ENCODE peak calls at places on chromosomes 12 and 14, in seven cellular contexts. A is IMR-90, C is neuronal stem cell, J is H1, Q is mesenchymal stem cell, D is H9, E is trophoblast cell. V is an unnamed sample.

GRCh38 chr14:54312166-54312801 is 84.5 kb upstream of the CDKN3 start:
- DNase-seq in D (peak; percentile 49), A (peak; percentile 85), C (no peak), Q (peak; percentile 93), E (peak; percentile 98), J (no peak), V (peak; percentile 96)

GRCh38 chr14:95862243-95862642 is 14.4 kb upstream of the TUNAR start:
- DNase-seq in J (no peak), D (no peak), Q (no peak), A (peak; percentile 12), E (peak; percentile 10), C (peak; percentile 17), V (peak; percentile 63)

GRCh38 chr14:36556811-36557433 is 25.5 kb downstream of the NKX2-8 start:
- DNase-seq in Q (peak; percentile 21), C (no peak), D (no peak), J (no peak), E (peak; percentile 6), A (peak; percentile 7), V (peak; percentile 28)

GRCh38 chr14:74218462-74218861 is 20.8 kb upstream of the VSX2 start:
- DNase-seq in A (no peak), C (no peak), Q (no peak), J (no peak), D (no peak), E (no peak), V (no peak)

GRCh38 chr12:65170245-65170881 is 980 bp downstream of the LEMD3 start:
- DNase-seq in Q (peak; percentile 69), J (peak; percentile 9), A (peak; percentile 38), C (peak; percentile 54), E (peak; percentile 66), D (peak; percentile 67), V (peak; percentile 90)

GRCh38 chr12:97148941-97149559 is 242.0 kb downstream of the NEDD1 start:
- DNase-seq in J (peak; percentile 49), A (peak; percentile 4), Q (peak; percentile 38), C (no peak), E (peak; percentile 77), D (peak; percentile 84), V (peak; percentile 78)

GRCh38 chr12:90058721-90059120 is 350.1 kb upstream of the ATP2B1 start:
- DNase-seq in Q (peak; percentile 74), C (no peak), J (no peak), E (no peak), D (no peak), A (peak; percentile 93), V (no peak)

GRCh38 chr12:56633465-56634241 is 3.5 kb upstream of the BAZ2A start:
- DNase-seq in E (peak; percentile 10), C (no peak), J (no peak), D (no peak), A (no peak), Q (peak; percentile 8), V (no peak)

GRCh38 chr12:51186465-51186864 is 13.5 kb upstream of the TFCP2 start:
- DNase-seq in C (no peak), A (no peak), J (no peak), D (no peak), Q (no peak), E (no peak), V (no peak)

GRCh38 chr12:22282283-22282682 is 52.2 kb downstream of the ST8SIA1 start:
- DNase-seq in A (peak; percentile 86), E (peak; percentile 65), C (no peak), J (no peak), D (no peak), Q (peak; percentile 80), V (no peak)

GRCh38 chr14:75339059-75339458 is 60.4 kb downstream of the FOS start:
- DNase-seq in J (no peak), Q (peak; percentile 90), C (no peak), E (peak; percentile 91), A (peak; percentile 13), D (no peak), V (peak; percentile 79)

GRCh38 chr14:93246534-93246933 is 39.5 kb downstream of the UBR7 start:
- DNase-seq in J (no peak), C (no peak), E (no peak), Q (no peak), A (no peak), D (no peak), V (no peak)

GRCh38 chr12:123936956-123937706 is 35.5 kb downstream of the CCDC92 start:
- DNase-seq in E (no peak), A (no peak), Q (no peak), J (no peak), D (no peak), C (no peak), V (no peak)

GRCh38 chr12:49564241-49565118 is 3.5 kb downstream of the MCRS1 start:
- DNase-seq in E (no peak), C (no peak), D (no peak), A (no peak), Q (no peak), J (no peak), V (no peak)

GRCh38 chr12:6921996-6922935 is 5.5 kb upstream of the ATN1 start:
- DNase-seq in Q (no peak), A (no peak), D (no peak), E (no peak), J (no peak), C (no peak), V (peak; percentile 28)

GRCh38 chr12:62632521-62632920 is 165.9 kb downstream of the MON2 start:
- DNase-seq in D (peak; percentile 81), Q (peak; percentile 25), A (no peak), C (no peak), J (no peak), E (no peak), V (peak; percentile 59)

GRCh38 chr12:54932691-54933090 is 51.9 kb downstream of the TESPA1 start:
- DNase-seq in Q (no peak), D (no peak), C (no peak), E (peak; percentile 47), J (no peak), A (no peak), V (no peak)

GRCh38 chr12:51678086-51678724 is 87.2 kb downstream of the SCN8A start:
- DNase-seq in E (peak; percentile 68), J (no peak), A (peak; percentile 67), Q (peak; percentile 66), C (no peak), D (peak; percentile 61), V (peak; percentile 79)

GRCh38 chr12:69966409-69966808 is 141.4 kb downstream of the MYRFL start:
- DNase-seq in D (no peak), E (peak; percentile 26), C (no peak), J (no peak), A (peak; percentile 55), Q (peak; percentile 59), V (peak; percentile 34)

DNA sequence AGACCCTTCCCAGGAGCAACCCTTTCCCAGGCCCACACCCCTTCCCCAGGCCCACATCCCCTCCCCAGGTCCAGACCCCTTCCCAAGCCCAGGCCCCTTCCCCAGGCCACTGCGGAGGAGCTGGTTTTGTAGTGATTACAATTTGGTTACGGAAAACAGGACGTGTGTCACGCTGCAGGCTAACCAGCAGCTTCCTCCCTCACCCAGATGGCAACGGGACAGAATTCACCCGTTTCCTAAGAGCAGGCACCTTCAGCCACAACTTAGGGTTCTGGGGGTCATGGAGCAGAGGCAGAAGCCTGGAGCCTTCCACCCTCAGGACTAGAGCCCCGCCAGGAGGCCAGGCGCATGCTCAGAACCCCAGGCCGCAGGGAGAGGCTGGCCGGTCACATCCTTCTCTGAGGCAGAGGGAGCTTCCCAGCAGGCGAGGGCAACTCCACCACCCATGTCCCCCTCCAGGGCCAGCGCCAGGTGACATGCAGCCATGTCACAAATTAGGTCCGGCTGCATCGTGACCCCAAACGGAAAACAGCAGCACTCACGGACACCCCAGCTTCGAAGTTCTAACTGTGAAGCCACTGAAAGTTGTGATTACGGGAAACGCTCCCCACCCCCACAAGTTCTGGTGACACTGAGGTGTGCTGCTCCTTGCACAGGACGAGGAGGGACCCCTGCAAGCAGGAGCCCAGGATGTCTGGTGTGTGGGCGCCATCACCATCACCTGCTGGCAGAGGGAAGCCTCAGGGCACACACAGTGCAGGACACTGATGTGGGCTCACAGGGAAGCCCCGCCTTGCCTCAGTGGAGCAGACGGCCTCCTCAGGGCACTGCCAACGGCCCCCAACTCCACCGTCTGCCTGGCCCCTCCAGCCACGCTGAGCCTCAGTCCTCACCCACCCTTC is 7.7 kb downstream of the BRF1 start:
- DNase-seq in A (no peak), C (no peak), D (no peak), E (no peak), J (no peak), Q (no peak), V (no peak)
- H3K4ac ChIP-seq in A (no peak overlapping the region), C (no peak overlapping the region), D (no peak overlapping the region), E (no peak overlapping the region), J (no peak overlapping the region), Q (no peak overlapping the region), V (no peak overlapping the region)

GRCh38 chr12:3598896-3599295 is 107.9 kb downstream of the PRMT8 start:
- DNase-seq in J (no peak), Q (no peak), E (no peak), C (no peak), D (no peak), A (no peak), V (no peak)
- H3K4ac ChIP-seq in J (no peak overlapping the region), Q (no peak overlapping the region), E (no peak overlapping the region), C (no peak overlapping the region), D (no peak overlapping the region), A (no peak overlapping the region), V (no peak overlapping the region)

DNA sequence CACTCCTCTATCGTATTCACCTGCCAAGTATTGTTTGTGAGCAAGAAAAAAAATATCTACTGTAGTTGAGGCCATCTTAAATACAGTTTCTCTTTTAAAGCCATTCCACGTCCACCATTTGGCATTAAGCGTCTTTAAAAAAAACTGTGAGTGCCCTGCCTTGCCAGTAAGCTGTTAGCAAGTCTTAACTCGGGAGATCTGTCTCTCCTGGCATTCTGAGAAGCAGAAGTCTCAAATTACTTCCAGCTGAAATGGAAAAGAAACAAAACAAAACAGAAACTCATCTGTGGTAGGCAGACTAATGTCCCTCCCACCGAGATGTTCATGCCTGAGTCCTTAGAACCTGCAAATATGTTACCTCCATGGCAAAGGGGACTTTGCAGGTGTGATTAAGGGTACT is 126.2 kb downstream of the CRADD start:
- DNase-seq in J (no peak), E (no peak), D (no peak), C (no peak), A (peak; percentile 73), Q (no peak), V (no peak)
- H3K4ac ChIP-seq in J (no peak overlapping the region), E (no peak overlapping the region), D (no peak overlapping the region), C (no peak overlapping the region), A (peak overlapping the region; percentile 75), Q (no peak overlapping the region), V (no peak overlapping the region)

GRCh38 chr12:127051139-127051538 is 1215.8 kb upstream of the TMEM132C start:
- DNase-seq in A (no peak), C (no peak), Q (no peak), E (no peak), D (no peak), J (no peak), V (no peak)

GRCh38 chr12:127054531-127054930 is 1212.4 kb upstream of the TMEM132C start:
- DNase-seq in C (no peak), Q (no peak), A (no peak), J (no peak), E (peak; percentile 82), D (no peak), V (no peak)

DNA sequence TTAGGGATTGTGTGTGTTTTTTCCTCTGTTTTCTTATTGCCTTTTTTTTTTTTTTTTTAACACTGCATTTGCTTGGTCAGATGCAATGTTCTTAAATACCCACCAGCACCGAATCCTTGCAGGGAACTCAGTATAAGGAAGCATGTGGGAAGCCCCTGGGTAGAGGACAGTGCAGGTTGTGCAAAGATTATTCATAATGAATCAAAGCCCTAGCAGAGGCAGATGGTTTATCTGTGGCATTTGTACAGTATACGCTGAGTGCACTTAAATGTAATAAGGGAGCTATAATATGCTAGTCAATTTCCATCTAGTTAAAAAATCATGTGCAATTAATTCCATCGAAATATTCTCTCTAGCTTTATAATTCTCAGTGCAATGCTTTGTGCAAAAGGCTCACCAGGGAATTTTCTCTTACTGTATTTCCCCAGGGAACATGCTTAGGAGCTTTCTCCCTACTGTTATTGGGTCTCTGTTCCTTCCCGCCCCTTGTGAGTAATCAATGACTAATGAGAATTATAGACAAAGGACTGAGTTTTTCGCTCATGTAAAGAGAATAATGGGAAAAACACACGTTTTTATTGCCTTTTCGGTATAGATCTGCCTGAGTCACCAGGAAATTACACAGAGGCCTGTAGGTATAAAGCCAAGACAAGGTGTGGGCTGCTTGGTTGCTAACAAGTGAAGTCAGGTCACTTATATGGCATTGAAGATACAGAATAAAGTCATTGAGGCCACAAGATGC is 1214.3 kb upstream of the TMEM132C start:
- DNase-seq in C (no peak), Q (no peak), D (no peak), A (peak; percentile 20), J (no peak), E (no peak), V (no peak)
- H3K4ac ChIP-seq in C (no peak overlapping the region), Q (no peak overlapping the region), D (no peak overlapping the region), A (no peak overlapping the region), J (no peak overlapping the region), E (no peak overlapping the region), V (no peak overlapping the region)

V was measured in mesendoderm.